ENCODE peak calls at places on chromosome 16, in five cellular contexts. One of them, this sample, is unnamed.

GRCh38 chr16:69848635-69849545 is 86.8 kb downstream of the WWP2 start:
- DNase-seq in breast epithelium: peak
- DNase-seq in CD4-positive, alpha-beta memory T cell: no peak
- DNase-seq in PC-3: peak
- DNase-seq in stomach: peak
- DNase-seq in this sample: peak

GRCh38 chr16:27973678-27974077 is 89.8 kb downstream of the GSG1L start:
- DNase-seq in breast epithelium: no peak
- DNase-seq in CD4-positive, alpha-beta memory T cell: no peak
- DNase-seq in PC-3: no peak
- DNase-seq in stomach: no peak
- DNase-seq in this sample: no peak

GRCh38 chr16:19223235-19223847 is 55.3 kb downstream of the SYT17 start:
- DNase-seq in breast epithelium: no peak
- DNase-seq in CD4-positive, alpha-beta memory T cell: no peak
- DNase-seq in PC-3: peak
- DNase-seq in stomach: peak
- DNase-seq in this sample: no peak

GRCh38 chr16:53803998-53804397 is 100.0 kb downstream of the FTO start:
- DNase-seq in breast epithelium: no peak
- DNase-seq in CD4-positive, alpha-beta memory T cell: no peak
- DNase-seq in PC-3: no peak
- DNase-seq in stomach: no peak
- DNase-seq in this sample: no peak

GRCh38 chr16:88688013-88688778 is 1.9 kb upstream of the SNAI3 start:
- DNase-seq in breast epithelium: no peak
- DNase-seq in CD4-positive, alpha-beta memory T cell: no peak
- DNase-seq in PC-3: no peak
- DNase-seq in stomach: peak
- DNase-seq in this sample: no peak

GRCh38 chr16:54283735-54284318 is 2.8 kb downstream of the IRX3 start:
- DNase-seq in breast epithelium: no peak
- DNase-seq in CD4-positive, alpha-beta memory T cell: no peak
- DNase-seq in PC-3: no peak
- DNase-seq in stomach: no peak
- DNase-seq in this sample: no peak

GRCh38 chr16:88030498-88030897 is 79.3 kb downstream of the BANP start:
- DNase-seq in breast epithelium: peak
- DNase-seq in CD4-positive, alpha-beta memory T cell: no peak
- DNase-seq in PC-3: no peak
- DNase-seq in stomach: no peak
- DNase-seq in this sample: no peak

GRCh38 chr16:83581082-83581481 is 226.7 kb upstream of the HSBP1 start:
- DNase-seq in breast epithelium: no peak
- DNase-seq in CD4-positive, alpha-beta memory T cell: no peak
- DNase-seq in PC-3: no peak
- DNase-seq in stomach: no peak
- DNase-seq in this sample: no peak

GRCh38 chr16:47574091-47575054 is 113.2 kb downstream of the PHKB start:
- DNase-seq in breast epithelium: no peak
- DNase-seq in CD4-positive, alpha-beta memory T cell: peak
- DNase-seq in PC-3: peak
- DNase-seq in stomach: no peak
- DNase-seq in this sample: no peak

GRCh38 chr16:83738926-83739503 is 68.8 kb upstream of the HSBP1 start:
- DNase-seq in breast epithelium: no peak
- DNase-seq in CD4-positive, alpha-beta memory T cell: no peak
- DNase-seq in PC-3: no peak
- DNase-seq in stomach: no peak
- DNase-seq in this sample: no peak

GRCh38 chr16:49602201-49603041 is 228.8 kb downstream of the C16orf78 start:
- DNase-seq in breast epithelium: no peak
- DNase-seq in CD4-positive, alpha-beta memory T cell: no peak
- DNase-seq in PC-3: no peak
- DNase-seq in stomach: peak
- DNase-seq in this sample: peak

GRCh38 chr16:19210175-19210924 is 42.3 kb downstream of the SYT17 start:
- DNase-seq in breast epithelium: no peak
- DNase-seq in CD4-positive, alpha-beta memory T cell: no peak
- DNase-seq in PC-3: peak
- DNase-seq in stomach: peak
- DNase-seq in this sample: no peak

GRCh38 chr16:28935924-28936783 is 4.4 kb downstream of the CD19 start:
- DNase-seq in breast epithelium: peak
- DNase-seq in CD4-positive, alpha-beta memory T cell: peak
- DNase-seq in PC-3: peak
- DNase-seq in stomach: peak
- DNase-seq in this sample: peak

GRCh38 chr16:64925166-64925565 is 196.7 kb downstream of the CDH11 start:
- DNase-seq in breast epithelium: no peak
- DNase-seq in CD4-positive, alpha-beta memory T cell: no peak
- DNase-seq in PC-3: no peak
- DNase-seq in stomach: no peak
- DNase-seq in this sample: no peak

GRCh38 chr16:23823475-23824407 is 12.0 kb upstream of the PRKCB start:
- DNase-seq in breast epithelium: no peak
- DNase-seq in CD4-positive, alpha-beta memory T cell: no peak
- DNase-seq in PC-3: no peak
- DNase-seq in stomach: no peak
- DNase-seq in this sample: no peak

GRCh38 chr16:1538804-1539520 is 5.5 kb downstream of the TMEM204 start:
- DNase-seq in breast epithelium: no peak
- DNase-seq in CD4-positive, alpha-beta memory T cell: no peak
- DNase-seq in PC-3: no peak
- DNase-seq in stomach: no peak
- DNase-seq in this sample: peak

GRCh38 chr16:6068063-6068462 is 970.5 kb upstream of the EEF2KMT start:
- DNase-seq in breast epithelium: no peak
- DNase-seq in CD4-positive, alpha-beta memory T cell: no peak
- DNase-seq in PC-3: no peak
- DNase-seq in stomach: no peak
- DNase-seq in this sample: no peak

GRCh38 chr16:28264656-28265055 is 27.7 kb upstream of the SBK1 start:
- DNase-seq in breast epithelium: no peak
- DNase-seq in CD4-positive, alpha-beta memory T cell: no peak
- DNase-seq in PC-3: no peak
- DNase-seq in stomach: peak
- DNase-seq in this sample: peak

GRCh38 chr16:88638323-88639230 is at the start of gene IL17C:
- DNase-seq in breast epithelium: no peak
- DNase-seq in CD4-positive, alpha-beta memory T cell: peak
- DNase-seq in PC-3: peak
- DNase-seq in stomach: peak
- DNase-seq in this sample: no peak

GRCh38 chr16:67636713-67637112 is 8.2 kb upstream of the CARMIL2 start:
- DNase-seq in breast epithelium: no peak
- DNase-seq in CD4-positive, alpha-beta memory T cell: no peak
- DNase-seq in PC-3: no peak
- DNase-seq in stomach: no peak
- DNase-seq in this sample: no peak

GRCh38 chr16:56336071-56336688 is 89.2 kb downstream of the AMFR start:
- DNase-seq in breast epithelium: no peak
- DNase-seq in CD4-positive, alpha-beta memory T cell: no peak
- DNase-seq in PC-3: peak
- DNase-seq in stomach: no peak
- DNase-seq in this sample: peak

GRCh38 chr16:63289834-63290460 is 1253.7 kb upstream of the CDH8 start:
- DNase-seq in breast epithelium: no peak
- DNase-seq in CD4-positive, alpha-beta memory T cell: no peak
- DNase-seq in PC-3: peak
- DNase-seq in stomach: peak
- DNase-seq in this sample: no peak

GRCh38 chr16:48067388-48067787 is 88.4 kb downstream of the ABCC12 start:
- DNase-seq in breast epithelium: no peak
- DNase-seq in CD4-positive, alpha-beta memory T cell: no peak
- DNase-seq in PC-3: no peak
- DNase-seq in stomach: no peak
- DNase-seq in this sample: no peak

GRCh38 chr16:49348408-49349176 is 25.0 kb upstream of the C16orf78 start:
- DNase-seq in breast epithelium: no peak
- DNase-seq in CD4-positive, alpha-beta memory T cell: no peak
- DNase-seq in PC-3: no peak
- DNase-seq in stomach: no peak
- DNase-seq in this sample: no peak

GRCh38 chr16:28866454-28866804 is 2.8 kb downstream of the SH2B1 start:
- DNase-seq in breast epithelium: no peak
- DNase-seq in CD4-positive, alpha-beta memory T cell: no peak
- DNase-seq in PC-3: no peak
- DNase-seq in stomach: no peak
- DNase-seq in this sample: no peak

GRCh38 chr16:57325458-57325857 is 33.1 kb upstream of the CCL22 start:
- DNase-seq in breast epithelium: no peak
- DNase-seq in CD4-positive, alpha-beta memory T cell: no peak
- DNase-seq in PC-3: peak
- DNase-seq in stomach: no peak
- DNase-seq in this sample: no peak

DNA sequence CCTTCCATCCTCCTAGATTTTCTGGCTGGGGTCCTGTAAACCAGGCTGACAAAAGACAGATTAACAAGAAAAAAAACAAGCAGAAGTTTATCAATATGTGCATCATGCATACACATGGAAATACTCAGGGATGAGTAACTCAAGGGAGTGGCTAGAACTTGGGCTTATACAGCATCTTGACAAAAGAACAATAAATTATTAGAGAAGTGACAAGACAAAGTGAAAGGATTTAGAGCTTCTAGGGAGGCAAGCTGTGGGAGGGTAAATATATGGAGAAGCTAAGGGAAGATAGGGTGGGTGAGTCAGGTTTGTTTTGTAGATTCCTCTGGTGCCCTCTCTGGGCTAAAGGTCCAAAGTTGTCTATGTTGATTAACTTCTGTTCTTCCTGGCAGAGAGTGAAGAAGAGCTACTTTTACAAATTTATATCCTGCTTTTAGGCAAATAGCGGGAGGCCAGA is 48.0 kb upstream of the NDRG4 start:
- DNase-seq in breast epithelium: no peak
- DNase-seq in CD4-positive, alpha-beta memory T cell: no peak
- DNase-seq in PC-3: peak
- DNase-seq in stomach: no peak
- DNase-seq in this sample: no peak
- H3K27ac ChIP-seq in breast epithelium: no peak
- H3K27ac ChIP-seq in CD4-positive, alpha-beta memory T cell: no peak
- H3K27ac ChIP-seq in PC-3: peak
- H3K27ac ChIP-seq in stomach: no peak
- H3K27ac ChIP-seq in this sample: no peak

DNA sequence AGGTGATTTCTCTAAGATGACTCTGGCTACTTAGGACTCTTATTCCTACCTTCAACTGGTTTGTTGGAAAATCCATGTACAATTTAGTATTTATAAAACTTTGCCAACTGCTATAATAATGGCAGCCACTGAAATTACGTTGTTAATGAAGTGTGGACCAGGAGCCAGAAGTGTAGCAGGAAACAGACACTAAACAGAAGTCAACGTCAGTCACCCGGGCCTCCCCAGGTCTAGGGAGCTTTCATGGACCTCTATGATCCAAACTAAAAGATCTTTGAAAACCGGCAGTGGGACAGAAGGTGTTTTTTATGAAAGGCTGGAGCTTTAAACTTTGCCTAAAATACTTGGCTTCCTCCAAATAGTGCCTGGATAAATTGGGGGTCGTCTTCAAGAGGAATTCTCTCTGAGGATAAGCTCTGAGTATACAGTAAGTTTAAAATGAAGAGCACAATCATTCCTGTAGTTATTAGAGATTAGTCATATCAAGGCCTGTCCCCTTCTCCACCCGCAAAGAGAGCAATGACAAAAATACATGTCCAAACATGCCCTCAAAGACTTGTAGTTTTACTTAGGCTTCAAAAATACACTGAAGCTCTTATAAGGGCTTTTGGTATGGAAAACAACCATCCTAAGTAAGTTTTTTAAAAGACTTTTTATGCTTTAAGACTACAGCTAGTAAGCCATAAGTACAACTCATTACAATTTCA is 34.6 kb downstream of the DCUN1D3 start:
- DNase-seq in breast epithelium: no peak
- DNase-seq in CD4-positive, alpha-beta memory T cell: no peak
- DNase-seq in PC-3: peak
- DNase-seq in stomach: no peak
- DNase-seq in this sample: no peak
- H3K4me3 ChIP-seq in breast epithelium: no peak
- H3K4me3 ChIP-seq in CD4-positive, alpha-beta memory T cell: no peak
- H3K4me3 ChIP-seq in PC-3: no peak
- H3K4me3 ChIP-seq in stomach: no peak
- H3K4me3 ChIP-seq in this sample: no peak

DNA sequence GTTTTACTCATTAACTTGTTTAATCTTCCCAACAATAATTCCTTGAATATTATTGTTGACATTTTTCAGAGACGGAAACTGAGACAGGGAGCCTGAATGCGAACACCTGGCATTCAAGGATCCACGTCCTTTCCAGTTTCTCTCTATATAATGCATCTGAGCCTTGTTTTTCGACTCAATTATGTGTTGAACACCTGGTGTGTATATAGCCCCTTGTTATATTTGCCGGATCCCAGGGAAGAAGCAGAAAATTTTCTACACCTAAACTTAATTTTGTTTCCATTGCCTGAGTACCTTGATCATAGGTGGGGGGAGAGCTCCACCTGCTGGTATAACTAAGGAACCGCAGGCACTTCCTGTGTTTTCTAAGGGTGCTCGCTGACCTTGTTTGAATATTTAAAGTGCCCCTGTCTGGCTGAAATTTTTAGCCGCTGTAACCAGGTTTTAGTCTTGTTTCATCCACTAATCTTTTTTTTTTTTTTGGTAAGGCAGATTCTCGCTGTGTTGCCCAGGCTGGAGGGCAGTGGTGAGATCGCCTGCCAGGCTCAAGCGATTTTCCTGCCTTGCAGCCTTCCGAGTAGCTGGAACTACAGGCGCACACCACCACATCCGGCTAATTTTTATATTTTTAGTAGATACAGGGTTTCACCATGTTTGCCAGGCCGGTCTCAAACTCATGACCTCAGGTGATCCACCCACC is 6.6 kb upstream of the NUBP1 start:
- DNase-seq in breast epithelium: no peak
- DNase-seq in CD4-positive, alpha-beta memory T cell: peak
- DNase-seq in PC-3: peak
- DNase-seq in stomach: peak
- DNase-seq in this sample: no peak
- H3K27ac ChIP-seq in breast epithelium: peak
- H3K27ac ChIP-seq in CD4-positive, alpha-beta memory T cell: peak
- H3K27ac ChIP-seq in PC-3: no peak
- H3K27ac ChIP-seq in stomach: peak
- H3K27ac ChIP-seq in this sample: peak

DNA sequence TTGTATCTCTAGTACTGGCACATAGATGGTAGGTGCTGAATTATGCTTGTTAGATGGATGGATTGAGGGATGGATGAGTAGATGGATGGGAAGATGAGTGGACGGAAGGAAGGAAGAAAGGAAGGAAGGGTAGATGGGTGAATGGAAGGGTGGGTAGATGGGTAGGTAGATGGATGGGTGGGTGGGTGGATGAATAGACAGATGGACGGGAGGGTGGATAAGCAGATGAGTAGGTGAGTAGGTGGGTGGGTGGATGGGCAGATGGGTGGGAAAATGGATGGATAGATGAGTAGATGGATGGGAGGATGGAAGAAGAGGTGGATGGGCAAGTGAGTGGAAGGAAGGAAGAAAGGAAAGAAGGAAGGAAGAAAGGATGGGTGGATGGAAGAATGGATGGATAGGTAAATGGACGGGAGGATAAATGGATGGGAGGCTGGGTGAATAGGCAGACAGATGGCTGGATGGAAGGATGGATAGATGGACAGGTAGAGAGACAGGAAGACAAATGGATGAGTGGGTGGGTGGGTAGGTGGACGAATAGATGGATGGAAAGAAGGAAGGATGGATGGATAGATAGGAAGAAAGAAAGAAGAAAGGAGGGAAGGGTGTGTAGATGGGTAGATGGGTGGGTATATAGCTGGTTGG is 56.9 kb downstream of the MYH11 start:
- DNase-seq in breast epithelium: no peak
- DNase-seq in CD4-positive, alpha-beta memory T cell: no peak
- DNase-seq in PC-3: no peak
- DNase-seq in stomach: no peak
- DNase-seq in this sample: no peak
- H3K4me3 ChIP-seq in breast epithelium: no peak
- H3K4me3 ChIP-seq in CD4-positive, alpha-beta memory T cell: no peak
- H3K4me3 ChIP-seq in PC-3: no peak
- H3K4me3 ChIP-seq in stomach: no peak
- H3K4me3 ChIP-seq in this sample: no peak